ENCODE peak calls at places on chromosomes 4 and X, in six cellular contexts. One of them, this sample, is unnamed.
A peak's percentile ranks its signal among the peaks of the same experiment; 100 is the strongest.

GRCh38 chr4:38400946-38401345 is 263.1 kb upstream of the KLF3 start:
- DNase-seq in lower leg skin: no peak
- DNase-seq in prostate gland: no peak
- DNase-seq in vagina: no peak
- DNase-seq in ovary: no peak
- DNase-seq in upper lobe of left lung: no peak
- DNase-seq in this sample: no peak

GRCh38 chr4:119026662-119027444 is 108.8 kb upstream of the MYOZ2 start:
- DNase-seq in upper lobe of left lung: no peak
- DNase-seq in vagina: no peak
- DNase-seq in lower leg skin: no peak
- DNase-seq in ovary: peak; percentile 58
- DNase-seq in prostate gland: no peak
- DNase-seq in this sample: peak; percentile 10

GRCh38 chr4:76087007-76087769 is 12.7 kb downstream of the ART3 start:
- DNase-seq in vagina: no peak
- DNase-seq in lower leg skin: peak; percentile 24
- DNase-seq in upper lobe of left lung: no peak
- DNase-seq in ovary: no peak
- DNase-seq in prostate gland: peak; percentile 41
- DNase-seq in this sample: peak; percentile 81

GRCh38 chr4:183171484-183172267 is 72.6 kb downstream of the WWC2 start:
- DNase-seq in vagina: no peak
- DNase-seq in prostate gland: no peak
- DNase-seq in upper lobe of left lung: no peak
- DNase-seq in lower leg skin: no peak
- DNase-seq in ovary: no peak
- DNase-seq in this sample: no peak

GRCh38 chr4:177403746-177404145 is 38.5 kb downstream of the AGA start:
- DNase-seq in lower leg skin: no peak
- DNase-seq in prostate gland: no peak
- DNase-seq in upper lobe of left lung: no peak
- DNase-seq in vagina: no peak
- DNase-seq in ovary: no peak
- DNase-seq in this sample: no peak

GRCh38 chrX:17809984-17810383 is 51.1 kb downstream of the RAI2 start:
- DNase-seq in vagina: no peak
- DNase-seq in upper lobe of left lung: no peak
- DNase-seq in ovary: no peak
- DNase-seq in prostate gland: no peak
- DNase-seq in lower leg skin: no peak
- DNase-seq in this sample: no peak

GRCh38 chrX:139091086-139091485 is 379.6 kb upstream of the FGF13 start:
- DNase-seq in prostate gland: no peak
- DNase-seq in ovary: no peak
- DNase-seq in vagina: no peak
- DNase-seq in lower leg skin: no peak
- DNase-seq in upper lobe of left lung: no peak
- DNase-seq in this sample: no peak

GRCh38 chr4:9994246-9994847 is 26.9 kb downstream of the SLC2A9 start:
- DNase-seq in lower leg skin: no peak
- DNase-seq in ovary: no peak
- DNase-seq in vagina: no peak
- DNase-seq in upper lobe of left lung: no peak
- DNase-seq in prostate gland: no peak
- DNase-seq in this sample: no peak

GRCh38 chr4:139718358-139718757 is 52.7 kb downstream of the MGST2 start:
- DNase-seq in ovary: no peak
- DNase-seq in upper lobe of left lung: no peak
- DNase-seq in prostate gland: no peak
- DNase-seq in lower leg skin: no peak
- DNase-seq in vagina: no peak
- DNase-seq in this sample: no peak

GRCh38 chr4:57424231-57424897 is 314.2 kb upstream of the IGFBP7 start:
- DNase-seq in ovary: no peak
- DNase-seq in prostate gland: no peak
- DNase-seq in vagina: no peak
- DNase-seq in upper lobe of left lung: no peak
- DNase-seq in lower leg skin: no peak
- DNase-seq in this sample: no peak

GRCh38 chr4:100317032-100317864 is 127.0 kb upstream of the DDIT4L start:
- DNase-seq in lower leg skin: no peak
- DNase-seq in vagina: no peak
- DNase-seq in upper lobe of left lung: no peak
- DNase-seq in ovary: no peak
- DNase-seq in prostate gland: no peak
- DNase-seq in this sample: no peak

GRCh38 chrX:45524296-45524695 is 323.6 kb upstream of the DIPK2B start:
- DNase-seq in ovary: no peak
- DNase-seq in vagina: no peak
- DNase-seq in upper lobe of left lung: no peak
- DNase-seq in lower leg skin: no peak
- DNase-seq in prostate gland: no peak
- DNase-seq in this sample: no peak

GRCh38 chr4:185128272-185129119 is 14.6 kb upstream of the SLC25A4 start:
- DNase-seq in ovary: peak; percentile 60
- DNase-seq in upper lobe of left lung: peak; percentile 88
- DNase-seq in prostate gland: peak; percentile 35
- DNase-seq in lower leg skin: no peak
- DNase-seq in vagina: no peak
- DNase-seq in this sample: no peak

GRCh38 chr4:101306764-101307615 is 40.3 kb downstream of the PPP3CA start:
- DNase-seq in vagina: no peak
- DNase-seq in ovary: no peak
- DNase-seq in upper lobe of left lung: no peak
- DNase-seq in lower leg skin: no peak
- DNase-seq in prostate gland: no peak
- DNase-seq in this sample: no peak

GRCh38 chr4:189124149-189124758 is 816.4 kb upstream of the FRG1 start:
- DNase-seq in ovary: peak; percentile 41
- DNase-seq in vagina: no peak
- DNase-seq in prostate gland: no peak
- DNase-seq in upper lobe of left lung: no peak
- DNase-seq in lower leg skin: no peak
- DNase-seq in this sample: peak; percentile 26

GRCh38 chrX:44842555-44843317 is 1.1 kb upstream of the DUSP21 start:
- DNase-seq in prostate gland: no peak
- DNase-seq in upper lobe of left lung: no peak
- DNase-seq in ovary: no peak
- DNase-seq in lower leg skin: no peak
- DNase-seq in vagina: no peak
- DNase-seq in this sample: no peak

GRCh38 chrX:27660878-27661277 is 70.7 kb downstream of the DCAF8L2 start:
- DNase-seq in ovary: no peak
- DNase-seq in lower leg skin: no peak
- DNase-seq in vagina: no peak
- DNase-seq in prostate gland: no peak
- DNase-seq in upper lobe of left lung: no peak
- DNase-seq in this sample: no peak

GRCh38 chrX:17812763-17813162 is 48.3 kb downstream of the RAI2 start:
- DNase-seq in lower leg skin: no peak
- DNase-seq in prostate gland: no peak
- DNase-seq in ovary: peak; percentile 33
- DNase-seq in upper lobe of left lung: no peak
- DNase-seq in vagina: no peak
- DNase-seq in this sample: peak; percentile 12

GRCh38 chr4:39256436-39256835 is 74.1 kb downstream of the WDR19 start:
- DNase-seq in lower leg skin: no peak
- DNase-seq in upper lobe of left lung: no peak
- DNase-seq in ovary: no peak
- DNase-seq in prostate gland: no peak
- DNase-seq in vagina: no peak
- DNase-seq in this sample: no peak

GRCh38 chrX:9189286-9189685 is 155.4 kb upstream of the FAM9B start:
- DNase-seq in ovary: no peak
- DNase-seq in vagina: no peak
- DNase-seq in prostate gland: no peak
- DNase-seq in lower leg skin: no peak
- DNase-seq in upper lobe of left lung: no peak
- DNase-seq in this sample: no peak

GRCh38 chr4:173318648-173319211 is 15.4 kb downstream of the HMGB2 start:
- DNase-seq in prostate gland: no peak
- DNase-seq in upper lobe of left lung: no peak
- DNase-seq in vagina: no peak
- DNase-seq in lower leg skin: no peak
- DNase-seq in ovary: no peak
- DNase-seq in this sample: peak; percentile 52

GRCh38 chr4:48255130-48255958 is 14.3 kb downstream of the TEC start:
- DNase-seq in ovary: no peak
- DNase-seq in upper lobe of left lung: no peak
- DNase-seq in lower leg skin: no peak
- DNase-seq in vagina: no peak
- DNase-seq in prostate gland: no peak
- DNase-seq in this sample: no peak

GRCh38 chr4:86587016-86587713 is 7.0 kb upstream of the PTPN13 start:
- DNase-seq in prostate gland: peak; percentile 52
- DNase-seq in upper lobe of left lung: no peak
- DNase-seq in lower leg skin: no peak
- DNase-seq in ovary: no peak
- DNase-seq in vagina: no peak
- DNase-seq in this sample: no peak

GRCh38 chrX:14032383-14032782 is 2.7 kb upstream of the GEMIN8 start:
- DNase-seq in ovary: peak; percentile 64
- DNase-seq in prostate gland: peak; percentile 14
- DNase-seq in vagina: no peak
- DNase-seq in upper lobe of left lung: no peak
- DNase-seq in lower leg skin: peak; percentile 26
- DNase-seq in this sample: peak; percentile 70

GRCh38 chr4:84279678-84280077 is 219.4 kb downstream of the NKX6-1 start:
- DNase-seq in lower leg skin: no peak
- DNase-seq in prostate gland: no peak
- DNase-seq in ovary: no peak
- DNase-seq in vagina: no peak
- DNase-seq in upper lobe of left lung: no peak
- DNase-seq in this sample: no peak

GRCh38 chr4:41319553-41319952 is 62.8 kb downstream of the UCHL1 start:
- DNase-seq in upper lobe of left lung: no peak
- DNase-seq in lower leg skin: no peak
- DNase-seq in ovary: no peak
- DNase-seq in prostate gland: peak; percentile 77
- DNase-seq in vagina: no peak
- DNase-seq in this sample: no peak

GRCh38 chrX:13742397-13743176 is 8.0 kb downstream of the OFD1 start:
- DNase-seq in ovary: no peak
- DNase-seq in prostate gland: no peak
- DNase-seq in vagina: no peak
- DNase-seq in upper lobe of left lung: no peak
- DNase-seq in lower leg skin: no peak
- DNase-seq in this sample: peak; percentile 34

GRCh38 chrX:155896512-155896911 is 15.4 kb downstream of the VAMP7 start:
- DNase-seq in prostate gland: no peak
- DNase-seq in ovary: no peak
- DNase-seq in upper lobe of left lung: no peak
- DNase-seq in vagina: no peak
- DNase-seq in lower leg skin: no peak
- DNase-seq in this sample: peak; percentile 25

GRCh38 chr4:119861731-119862130 is 204.9 kb downstream of the MAD2L1 start:
- DNase-seq in prostate gland: no peak
- DNase-seq in upper lobe of left lung: no peak
- DNase-seq in ovary: no peak
- DNase-seq in vagina: no peak
- DNase-seq in lower leg skin: no peak
- DNase-seq in this sample: no peak

DNA sequence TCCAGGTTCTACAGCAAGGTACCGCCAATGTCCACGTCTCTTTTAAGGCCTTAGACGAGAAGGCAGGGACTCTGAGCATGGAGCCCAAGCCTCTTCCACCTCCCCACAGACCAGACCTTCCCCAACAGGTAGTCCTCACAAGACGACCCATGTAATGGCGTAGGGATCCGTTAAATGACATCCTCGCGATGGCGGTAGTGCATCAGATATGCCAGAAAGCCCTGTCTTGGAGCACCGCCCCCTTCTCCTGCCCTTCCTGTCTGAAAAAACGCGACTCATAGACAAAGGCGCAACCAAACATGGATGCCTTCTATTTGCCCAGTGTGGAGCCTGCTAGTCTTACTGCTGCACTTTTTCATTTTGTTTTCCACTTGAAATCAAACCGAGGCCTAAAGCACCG is 185.4 kb downstream of the OR13H1 start:
- DNase-seq in upper lobe of left lung: no peak
- DNase-seq in ovary: peak; percentile 87
- DNase-seq in lower leg skin: no peak
- DNase-seq in prostate gland: no peak
- DNase-seq in vagina: no peak
- DNase-seq in this sample: no peak
- TF ChIP-seq POLR2A in upper lobe of left lung: no peak
- TF ChIP-seq POLR2A in ovary: no peak
- TF ChIP-seq POLR2A in lower leg skin: no peak
- TF ChIP-seq POLR2A in prostate gland: no peak
- TF ChIP-seq POLR2A in vagina: no peak
- TF ChIP-seq POLR2A in this sample: no peak

DNA sequence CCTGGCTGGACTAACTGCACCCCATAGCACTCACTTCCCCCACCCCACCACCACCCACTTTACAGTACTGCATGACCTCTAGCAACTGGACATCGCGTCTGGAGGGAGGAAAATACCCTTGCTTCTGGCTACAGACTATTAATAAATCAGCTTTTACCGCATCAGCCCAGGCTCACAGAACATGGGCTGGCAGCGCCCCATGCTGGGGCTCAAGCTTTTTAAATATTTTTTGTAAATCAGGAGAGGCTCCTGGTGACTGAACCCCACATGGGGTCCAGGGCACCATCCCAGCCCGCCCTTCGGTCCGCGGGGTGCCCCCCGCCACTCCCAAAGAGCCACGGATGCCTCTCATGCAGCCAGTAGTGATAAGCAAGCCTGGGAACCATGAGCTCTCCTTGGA is 2.7 kb downstream of the HS6ST2 start:
- DNase-seq in vagina: no peak
- DNase-seq in lower leg skin: no peak
- DNase-seq in upper lobe of left lung: no peak
- DNase-seq in prostate gland: no peak
- DNase-seq in ovary: peak; percentile 34
- DNase-seq in this sample: no peak
- H3K4me3 ChIP-seq in vagina: peak overlapping the region; percentile 41
- H3K4me3 ChIP-seq in lower leg skin: no peak overlapping the region
- H3K4me3 ChIP-seq in upper lobe of left lung: no peak overlapping the region
- H3K4me3 ChIP-seq in prostate gland: peak overlapping the region; percentile 18
- H3K4me3 ChIP-seq in ovary: peak overlapping the region; percentile 39
- H3K4me3 ChIP-seq in this sample: no peak overlapping the region

GRCh38 chr4:1690698-1691097 is 6.6 kb upstream of the FAM53A start:
- DNase-seq in ovary: no peak
- DNase-seq in prostate gland: no peak
- DNase-seq in vagina: no peak
- DNase-seq in upper lobe of left lung: no peak
- DNase-seq in lower leg skin: no peak
- DNase-seq in this sample: no peak
- TF ChIP-seq POLR2A in ovary: no peak
- TF ChIP-seq POLR2A in prostate gland: no peak
- TF ChIP-seq POLR2A in vagina: no peak
- TF ChIP-seq POLR2A in upper lobe of left lung: no peak
- TF ChIP-seq POLR2A in lower leg skin: no peak
- TF ChIP-seq POLR2A in this sample: no peak

DNA sequence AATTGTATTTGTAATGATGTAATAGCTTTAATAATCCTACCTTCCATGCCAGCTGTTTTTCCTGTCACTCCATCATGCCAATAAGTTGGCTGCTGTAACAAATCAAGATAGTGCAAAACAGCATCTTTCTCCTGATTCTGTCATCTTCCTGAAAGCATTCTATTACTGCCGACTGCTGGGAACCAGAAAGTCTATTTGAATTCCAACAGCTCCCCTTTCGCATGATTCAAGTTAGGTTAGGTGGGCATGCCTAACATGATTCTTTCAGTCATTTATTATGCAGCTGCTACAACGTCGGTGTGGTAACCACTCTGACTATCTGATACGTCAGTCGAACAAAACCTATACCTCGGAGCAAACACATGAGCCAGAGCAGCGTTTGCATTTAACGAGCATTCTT is 127.9 kb upstream of the DMD start:
- DNase-seq in lower leg skin: no peak
- DNase-seq in upper lobe of left lung: no peak
- DNase-seq in prostate gland: no peak
- DNase-seq in ovary: no peak
- DNase-seq in vagina: no peak
- DNase-seq in this sample: no peak
- H3K4me3 ChIP-seq in lower leg skin: no peak overlapping the region
- H3K4me3 ChIP-seq in upper lobe of left lung: no peak overlapping the region
- H3K4me3 ChIP-seq in prostate gland: no peak overlapping the region
- H3K4me3 ChIP-seq in ovary: peak overlapping the region; percentile 7
- H3K4me3 ChIP-seq in vagina: no peak overlapping the region
- H3K4me3 ChIP-seq in this sample: no peak overlapping the region